ENCODE peak calls at places on chromosome 14, in seven cellular contexts. E, M, L, O, X, R and C are unnamed samples.
A peak's percentile ranks its signal among the peaks of the same experiment; 100 is the strongest.

GRCh38 chr14:101363880-101364391 is 197.4 kb upstream of the DIO3 start:
- DNase-seq in L (no peak), R (no peak), E (no peak), O (no peak), M (no peak), X (no peak), C (no peak)

GRCh38 chr14:92963301-92964123 is 40.6 kb downstream of the CHGA start:
- DNase-seq in R (peak; percentile 43), L (no peak), O (no peak), X (no peak), M (no peak), E (no peak), C (no peak)

GRCh38 chr14:104965561-104966231 is 12.5 kb downstream of the AHNAK2 start:
- DNase-seq in O (no peak), E (no peak), X (no peak), M (no peak), R (no peak), L (no peak), C (no peak)

GRCh38 chr14:104770851-104771272 is 17.9 kb downstream of the SIVA1 start:
- DNase-seq in M (peak; percentile 52), X (no peak), L (no peak), R (no peak), O (no peak), E (no peak), C (no peak)

GRCh38 chr14:96164861-96165490 is 39.7 kb upstream of the BDKRB2 start:
- DNase-seq in R (no peak), L (no peak), X (no peak), E (no peak), M (no peak), O (no peak), C (no peak)

GRCh38 chr14:57302883-57303282 is 34.1 kb downstream of the AP5M1 start:
- DNase-seq in X (no peak), E (no peak), R (no peak), O (no peak), L (no peak), M (no peak), C (no peak)

GRCh38 chr14:58587271-58587670 is 50.5 kb upstream of the DACT1 start:
- DNase-seq in R (no peak), E (no peak), O (no peak), L (no peak), X (no peak), M (no peak), C (no peak)

GRCh38 chr14:70514168-70515069 is 20.4 kb downstream of the ADAM20 start:
- DNase-seq in L (no peak), E (no peak), O (no peak), M (no peak), X (no peak), R (no peak), C (no peak)

GRCh38 chr14:101709962-101710891 is 51.3 kb upstream of the PPP2R5C start:
- DNase-seq in X (peak; percentile 61), L (peak; percentile 44), R (peak; percentile 39), E (no peak), O (no peak), M (no peak), C (peak; percentile 44)

GRCh38 chr14:81132492-81132891 is 88.3 kb downstream of the GTF2A1 start:
- DNase-seq in M (no peak), X (no peak), E (no peak), L (no peak), O (no peak), R (no peak), C (no peak)

GRCh38 chr14:29927596-29928341 is at the start of gene PRKD1:
- DNase-seq in L (peak; percentile 65), O (peak; percentile 62), M (peak; percentile 66), R (peak; percentile 28), X (peak; percentile 71), E (peak; percentile 18), C (peak; percentile 51)

GRCh38 chr14:92556255-92556741 is 42.7 kb downstream of the RIN3 start:
- DNase-seq in X (no peak), L (no peak), E (no peak), R (no peak), O (no peak), M (no peak), C (no peak)

GRCh38 chr14:44438936-44439335 is 68.1 kb downstream of the FSCB start:
- DNase-seq in O (no peak), E (no peak), X (no peak), M (no peak), R (no peak), L (no peak), C (no peak)

GRCh38 chr14:43258396-43258795 is 1248.7 kb downstream of the FSCB start:
- DNase-seq in L (no peak), E (no peak), R (no peak), O (no peak), M (no peak), X (no peak), C (no peak)

GRCh38 chr14:36068777-36069534 is 107.6 kb downstream of the PTCSC3 start:
- DNase-seq in O (no peak), R (no peak), M (peak; percentile 13), L (no peak), X (no peak), E (no peak), C (no peak)

GRCh38 chr14:28766505-28767238 is at the start of gene FOXG1:
- DNase-seq in X (peak; percentile 79), M (peak; percentile 25), O (peak; percentile 56), L (no peak), R (no peak), E (no peak), C (no peak)
- TF ChIP-seq POLR2A in X (no peak), M (no peak), O (no peak), L (no peak), R (no peak), E (no peak), C (no peak)

GRCh38 chr14:76580399-76580798 is 180.9 kb upstream of the VASH1 start:
- DNase-seq in X (no peak), R (no peak), L (no peak), E (no peak), M (no peak), O (no peak), C (no peak)

GRCh38 chr14:76580967-76581366 is 180.3 kb upstream of the VASH1 start:
- DNase-seq in O (no peak), E (no peak), X (no peak), R (no peak), L (no peak), M (no peak), C (no peak)

GRCh38 chr14:76581592-76581991 is 179.7 kb upstream of the VASH1 start:
- DNase-seq in L (no peak), R (no peak), O (no peak), M (no peak), E (no peak), X (no peak), C (no peak)

GRCh38 chr14:76582447-76582846 is 178.8 kb upstream of the VASH1 start:
- DNase-seq in O (no peak), E (no peak), R (no peak), M (no peak), X (no peak), L (no peak), C (no peak)

DNA sequence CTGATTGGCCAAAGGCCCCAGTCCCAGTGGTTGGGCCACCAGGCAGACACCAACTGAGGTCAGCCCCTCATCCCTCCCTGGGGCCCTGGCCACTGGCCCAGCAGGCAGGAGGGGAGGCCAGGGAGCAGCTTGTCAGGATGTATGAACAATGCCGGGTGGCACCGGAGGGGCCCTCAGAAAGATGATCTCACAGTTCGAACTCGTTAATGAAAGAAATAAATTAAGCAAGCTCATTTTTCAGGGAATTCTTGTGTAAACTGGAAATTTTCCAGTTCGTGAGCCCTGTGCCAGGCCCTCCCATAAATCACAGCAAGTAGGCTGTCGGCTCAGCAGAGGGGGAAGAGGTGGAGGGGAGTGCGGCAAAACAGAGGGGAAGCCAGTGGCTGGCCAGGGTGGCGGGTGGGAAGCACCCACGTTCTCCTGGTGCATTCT is 177.0 kb upstream of the VASH1 start:
- DNase-seq in E (no peak), M (no peak), O (no peak), R (no peak), X (no peak), L (no peak), C (no peak)
- TF ChIP-seq EP300 in E (no peak), M (no peak), O (no peak), R (no peak), X (no peak), L (no peak), C (no peak)

DNA sequence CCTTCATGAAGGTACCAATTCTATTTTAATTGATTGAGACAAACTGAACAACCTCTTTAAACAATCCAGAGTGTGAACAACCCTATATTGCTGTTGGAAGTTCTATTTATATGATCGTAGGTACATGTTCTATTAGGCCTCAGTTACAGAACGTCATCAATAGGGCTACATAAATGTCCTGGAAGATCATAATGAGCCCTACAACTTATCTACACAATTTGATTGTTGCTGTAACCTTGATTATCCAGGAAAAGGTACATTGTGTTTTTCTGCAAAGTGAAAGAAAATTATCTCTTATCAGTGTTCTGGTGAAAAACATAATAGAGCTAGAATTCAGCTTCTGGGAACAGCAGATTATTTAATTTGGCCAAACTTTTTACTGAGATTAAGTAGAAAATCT is 612.9 kb downstream of the GALC start:
- DNase-seq in M (no peak), X (no peak), L (no peak), E (no peak), O (no peak), R (no peak), C (no peak)
- H3K9me3 ChIP-seq in M (peaks cover 3% of the 10 kb centered on the region), X (no peaks in the 10 kb centered on the region), L (peaks cover 3% of the 10 kb centered on the region), E (peaks cover 6% of the 10 kb centered on the region), O (no peaks in the 10 kb centered on the region), R (peaks cover 78% of the 10 kb centered on the region), C (no peaks in the 10 kb centered on the region)

GRCh38 chr14:24116111-24116809 is 1.5 kb upstream of the NRL start:
- DNase-seq in L (no peak), O (no peak), R (no peak), E (no peak), X (no peak), M (no peak), C (no peak)

GRCh38 chr14:24113379-24113800 is 1.2 kb upstream of the DCAF11 start:
- DNase-seq in E (no peak), O (no peak), L (no peak), X (no peak), R (no peak), M (no peak), C (no peak)

GRCh38 chr14:24114536-24115450 is at the start of the genes DCAF11 and NRL:
- DNase-seq in E (peak; percentile 97), R (peak; percentile 100), L (peak; percentile 97), M (peak; percentile 100), O (peak; percentile 98), X (peak; percentile 89), C (peak; percentile 99)

GRCh38 chr14:24115451-24116110 is 832 bp upstream of the NRL start:
- DNase-seq in M (no peak), O (peak; percentile 38), E (no peak), R (no peak), L (no peak), X (peak; percentile 18), C (no peak)

DNA sequence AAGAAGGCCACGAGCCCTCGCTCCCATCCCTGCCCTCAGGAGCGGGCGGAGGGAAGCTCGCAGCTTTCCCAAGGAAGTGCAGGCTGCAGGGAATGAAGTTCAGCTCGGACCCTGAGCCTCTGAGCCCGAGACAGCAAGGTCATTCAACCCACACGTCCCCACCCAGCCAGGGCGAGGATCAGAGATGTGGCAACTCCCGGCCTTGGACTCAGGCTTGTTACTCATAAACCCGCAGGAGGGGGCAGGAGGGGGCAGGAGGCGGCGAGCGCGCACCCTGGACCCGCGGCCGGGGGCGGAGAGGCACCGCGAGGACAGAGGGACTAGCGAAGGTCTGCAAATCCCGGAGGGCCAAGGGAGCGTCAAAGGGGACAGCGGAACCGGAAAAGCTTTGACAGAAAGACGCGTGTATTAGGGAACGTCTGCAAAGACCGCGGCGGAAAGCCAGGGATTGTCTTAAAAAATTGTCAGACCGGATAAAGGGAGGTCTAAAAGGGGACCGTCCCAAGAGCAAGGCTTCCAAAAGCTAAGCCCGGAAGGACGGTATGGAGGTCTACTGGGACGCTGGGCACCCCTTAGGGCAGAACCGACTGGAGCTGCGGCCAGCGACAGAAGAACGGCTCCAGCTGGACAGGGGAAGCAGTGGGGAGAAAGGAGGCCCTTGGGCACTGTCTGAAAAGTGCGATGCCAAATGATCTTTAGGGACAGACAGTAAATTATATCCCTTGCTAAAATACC is 609 bp upstream of the DCAF11 start:
- DNase-seq in L (peak; percentile 75), X (peak; percentile 68), R (peak; percentile 100), M (peak; percentile 92), O (peak; percentile 91), E (peak; percentile 74), C (peak; percentile 93)
- TF ChIP-seq POLR2A in L (peak; percentile 57), X (peak; percentile 88), R (no peak), M (peak; percentile 67), O (peak; percentile 41), E (no peak), C (peak; percentile 84)